ENCODE peak calls at places on chromosomes 11 and 22, in eight cellular contexts. M is activated CD8-positive, alpha-beta T cell treated with anti-CD3 and anti-CD28 coated beads, Interleukin-2, amount 10 ng/mL, durations not matched to agents 7 days and 5 days; O is activated gamma-delta T cell treated with anti-CD3 and anti-CD28 coated beads, Interleukin-2, amount 50 U/mL, for 16 hours; V is NCI-H524; C is GM04503; F is naive thymus-derived CD4-positive, alpha-beta T cell; Q is PC-3; L is activated CD4-positive, alpha-beta T cell treated with anti-CD3 and anti-CD28 coated beads for 48 hours. T is an unnamed sample.

GRCh38 chr22:40679249-40679963 is at the start of gene MCHR1:
- DNase-seq in M (no peak), O (no peak), V (no peak), C (no peak), F (no peak), Q (no peak), L (no peak), T (no peak)

GRCh38 chr22:30224161-30224857 is 22.2 kb downstream of the LIF start:
- DNase-seq in M (no peak), O (no peak), V (no peak), C (no peak), F (no peak), Q (peak; percentile 79), L (no peak), T (no peak)

GRCh38 chr11:111976614-111977140 is 39.5 kb downstream of the DIXDC1 start:
- DNase-seq in M (no peak), O (no peak), V (no peak), C (no peak), F (no peak), Q (peak; percentile 33), L (no peak), T (no peak)

GRCh38 chr22:36022162-36022561 is 6.5 kb downstream of the RBFOX2 start:
- DNase-seq in M (no peak), O (no peak), V (no peak), C (peak; percentile 44), F (no peak), Q (no peak), L (no peak), T (no peak)

GRCh38 chr11:82994615-82995014 is 77.1 kb downstream of the RAB30 start:
- DNase-seq in M (no peak), O (no peak), V (no peak), C (no peak), F (no peak), Q (no peak), L (no peak), T (no peak)

GRCh38 chr11:62712413-62712812 is 4.9 kb downstream of the GNG3 start:
- DNase-seq in M (no peak), O (no peak), V (no peak), C (no peak), F (no peak), Q (no peak), L (no peak), T (no peak)

GRCh38 chr22:44403930-44404329 is 91.2 kb upstream of the SHISAL1 start:
- DNase-seq in M (no peak), O (no peak), V (no peak), C (no peak), F (no peak), Q (no peak), L (no peak), T (no peak)

GRCh38 chr11:61120865-61121831 is 18.9 kb downstream of the CD5 start:
- DNase-seq in M (peak; percentile 71), O (no peak), V (no peak), C (no peak), F (peak; percentile 87), Q (no peak), L (no peak), T (no peak)

GRCh38 chr11:69799582-69799981 is 19.6 kb downstream of the FGF3 start:
- DNase-seq in M (no peak), O (no peak), V (no peak), C (no peak), F (no peak), Q (peak; percentile 70), L (peak; percentile 12), T (peak; percentile 23)

GRCh38 chr11:68683086-68683951 is 1.0 kb upstream of the GAL start:
- DNase-seq in M (no peak), O (no peak), V (no peak), C (no peak), F (no peak), Q (no peak), L (no peak), T (no peak)

GRCh38 chr11:2156416-2157182 is 4.4 kb downstream of the INS start:
- DNase-seq in M (peak; percentile 70), O (peak; percentile 32), V (no peak), C (no peak), F (peak; percentile 36), Q (peak; percentile 83), L (peak; percentile 76), T (peak; percentile 39)

GRCh38 chr22:37742374-37743092 is 45.7 kb downstream of the TRIOBP start:
- DNase-seq in M (no peak), O (no peak), V (no peak), C (peak; percentile 62), F (no peak), Q (peak; percentile 92), L (no peak), T (no peak)

GRCh38 chr11:100003985-100004384 is 683.1 kb upstream of the ARHGAP42 start:
- DNase-seq in M (no peak), O (no peak), V (no peak), C (no peak), F (no peak), Q (no peak), L (no peak), T (no peak)

GRCh38 chr11:127000291-127000968 is at the start of gene KIRREL3:
- DNase-seq in M (no peak), O (no peak), V (peak; percentile 39), C (no peak), F (no peak), Q (no peak), L (no peak), T (no peak)

GRCh38 chr11:84129961-84130576 is 843.9 kb upstream of the CCDC90B start:
- DNase-seq in M (no peak), O (no peak), V (no peak), C (no peak), F (no peak), Q (no peak), L (no peak), T (no peak)

GRCh38 chr11:121841487-121842167 is 274.4 kb downstream of the BLID start:
- DNase-seq in M (no peak), O (no peak), V (no peak), C (peak; percentile 92), F (no peak), Q (peak; percentile 47), L (no peak), T (no peak)